ENCODE peak calls at places on chromosome 3, in eight cellular contexts. M is COR-L47; F is stimulated activated naive CD8-positive, alpha-beta T cell treated with anti-CD3 and anti-CD28 coated beads, Interleukin-15, Interleukin-2, amounts not matched to agents 100 U/mL and 50 U/mL, for 24 hours; A is endothelial cell; X is GDM1; W is IMR-90; Z is activated naive CD4-positive, alpha-beta T cell treated with anti-CD3 and anti-CD28 coated beads, Interleukin-2, amount 50 U/mL, for 72 hours; T is astrocyte of the spinal cord. C is an unnamed sample.

GRCh38 chr3:65878831-65879230 is 159.9 kb downstream of the MAGI1 start:
- DNase-seq in W (no peak), T (no peak), Z (no peak), M (no peak), F (no peak), A (no peak), X (no peak), C (no peak)

GRCh38 chr3:36175113-36175812 is 205.0 kb upstream of the STAC start:
- DNase-seq in A (no peak), Z (no peak), F (no peak), W (no peak), T (no peak), M (no peak), X (no peak), C (no peak)

GRCh38 chr3:57065588-57065987 is 5.1 kb downstream of the SPATA12 start:
- DNase-seq in Z (no peak), A (no peak), M (no peak), X (no peak), W (peak; percentile 19), F (no peak), T (peak; percentile 20), C (no peak)

GRCh38 chr3:16639806-16640205 is 34.6 kb upstream of the DAZL start:
- DNase-seq in X (no peak), W (no peak), M (no peak), F (no peak), Z (no peak), A (no peak), T (no peak), C (no peak)

GRCh38 chr3:43995929-43996378 is 245.7 kb upstream of the TOPAZ1 start:
- DNase-seq in F (peak; percentile 12), M (no peak), A (no peak), W (no peak), Z (peak; percentile 21), T (no peak), X (no peak), C (no peak)

GRCh38 chr3:15427981-15428380 is 583 bp downstream of the EAF1 start:
- DNase-seq in X (no peak), A (no peak), W (no peak), T (no peak), M (no peak), Z (no peak), F (no peak), C (no peak)

GRCh38 chr3:16279417-16279816 is 14.4 kb downstream of the OXNAD1 start:
- DNase-seq in W (no peak), F (no peak), T (no peak), M (no peak), X (no peak), Z (no peak), A (no peak), C (no peak)

GRCh38 chr3:149177122-149177521 is 44.5 kb downstream of the CP start:
- DNase-seq in F (no peak), T (no peak), W (no peak), A (no peak), Z (no peak), M (no peak), X (no peak), C (no peak)

GRCh38 chr3:4533489-4534443 is 40.6 kb downstream of the ITPR1 start:
- DNase-seq in A (peak; percentile 62), W (no peak), X (peak; percentile 93), F (no peak), M (no peak), T (no peak), Z (no peak), C (no peak)

GRCh38 chr3:137792633-137793271 is 28.6 kb downstream of the SOX14 start:
- DNase-seq in M (peak; percentile 27), X (no peak), Z (no peak), W (peak; percentile 27), A (peak; percentile 57), F (peak; percentile 7), T (no peak), C (no peak)

GRCh38 chr3:10290476-10291138 is 2.1 kb downstream of the GHRL start:
- DNase-seq in W (no peak), A (no peak), F (no peak), T (no peak), Z (no peak), M (no peak), X (no peak), C (no peak)

GRCh38 chr3:23646201-23646955 is 159.4 kb upstream of the UBE2E1 start:
- DNase-seq in T (no peak), Z (no peak), W (no peak), F (no peak), M (no peak), X (no peak), A (no peak), C (no peak)

GRCh38 chr3:144244662-144245061 is 273.0 kb downstream of the DIPK2A start:
- DNase-seq in M (no peak), A (no peak), X (no peak), Z (no peak), T (no peak), F (no peak), W (no peak), C (no peak)

GRCh38 chr3:101038393-101038792 is 45.2 kb upstream of the ABI3BP start:
- DNase-seq in F (no peak), Z (no peak), T (no peak), M (no peak), A (no peak), X (no peak), W (peak; percentile 43), C (no peak)

GRCh38 chr3:27568393-27568792 is 84.2 kb upstream of the SLC4A7 start:
- DNase-seq in M (peak; percentile 34), F (no peak), X (no peak), T (peak; percentile 45), W (peak; percentile 72), Z (no peak), A (no peak), C (no peak)

GRCh38 chr3:100080573-100080972 is 33.7 kb downstream of the FILIP1L start:
- DNase-seq in W (peak; percentile 51), F (no peak), Z (no peak), M (no peak), T (no peak), A (no peak), X (no peak), C (no peak)

GRCh38 chr3:122219242-122219872 is 35.9 kb downstream of the CASR start:
- DNase-seq in T (no peak), F (no peak), W (no peak), M (no peak), Z (no peak), X (no peak), A (no peak), C (no peak)

GRCh38 chr3:172347895-172348680 is 100.2 kb downstream of the GHSR start:
- DNase-seq in A (no peak), F (no peak), M (peak; percentile 77), T (no peak), W (no peak), X (no peak), Z (no peak), C (no peak)

GRCh38 chr3:178482981-178483380 is 53.3 kb upstream of the KCNMB2 start:
- DNase-seq in X (no peak), W (no peak), M (no peak), F (no peak), A (no peak), Z (no peak), T (no peak), C (no peak)

GRCh38 chr3:16392733-16393132 is 120.8 kb downstream of the RFTN1 start:
- DNase-seq in T (no peak), X (no peak), W (peak; percentile 80), A (no peak), F (no peak), M (no peak), Z (no peak), C (no peak)

GRCh38 chr3:21830541-21830940 is 79.5 kb upstream of the ZNF385D start:
- DNase-seq in Z (no peak), X (no peak), A (no peak), W (no peak), T (no peak), M (no peak), F (no peak), C (no peak)

GRCh38 chr3:27554706-27555105 is 70.5 kb upstream of the SLC4A7 start:
- DNase-seq in A (no peak), T (no peak), X (no peak), W (no peak), M (no peak), F (no peak), Z (no peak), C (no peak)

GRCh38 chr3:118842147-118842863 is 192.3 kb downstream of the IGSF11 start:
- DNase-seq in X (no peak), A (no peak), W (no peak), Z (no peak), M (no peak), F (no peak), T (peak; percentile 1), C (peak; percentile 3)

GRCh38 chr3:176920806-176921205 is 276.5 kb downstream of the TBL1XR1 start:
- DNase-seq in M (peak; percentile 85), W (peak; percentile 13), A (no peak), Z (no peak), X (no peak), T (peak; percentile 19), F (no peak), C (no peak)

GRCh38 chr3:38118421-38119247 is 18.3 kb downstream of the ACAA1 start:
- DNase-seq in M (no peak), Z (no peak), F (no peak), X (no peak), W (no peak), A (no peak), T (no peak), C (no peak)

GRCh38 chr3:71245971-71246860 is 337.3 kb downstream of the FOXP1 start:
- DNase-seq in M (no peak), F (no peak), X (no peak), W (no peak), T (no peak), Z (no peak), A (no peak), C (no peak)

GRCh38 chr3:166527325-166527724 is 690.1 kb upstream of the BCHE start:
- DNase-seq in M (peak; percentile 2), X (no peak), W (peak; percentile 3), F (no peak), A (no peak), Z (no peak), T (peak; percentile 56), C (no peak)

GRCh38 chr3:105965384-105965783 is 96.6 kb upstream of the CBLB start:
- DNase-seq in X (no peak), Z (no peak), T (peak; percentile 72), M (no peak), A (no peak), F (no peak), W (peak; percentile 52), C (no peak)

GRCh38 chr3:14440531-14441239 is 38.3 kb downstream of the SLC6A6 start:
- DNase-seq in X (no peak), W (peak; percentile 48), Z (no peak), T (peak; percentile 34), F (no peak), A (peak; percentile 62), M (peak; percentile 26), C (no peak)

GRCh38 chr3:192991351-192991750 is 73.7 kb upstream of the MB21D2 start:
- DNase-seq in A (no peak), M (no peak), Z (no peak), X (no peak), F (no peak), T (no peak), W (no peak), C (no peak)

GRCh38 chr3:117510396-117510795 is 800.8 kb downstream of the TUSC7 start:
- DNase-seq in T (no peak), F (no peak), W (peak; percentile 59), X (no peak), M (no peak), Z (no peak), A (no peak), C (no peak)

GRCh38 chr3:12752111-12752510 is 6.9 kb downstream of the TMEM40 start:
- DNase-seq in A (no peak), T (no peak), W (peak; percentile 21), Z (no peak), M (no peak), X (no peak), F (no peak), C (no peak)

GRCh38 chr3:45273681-45274515 is 47.8 kb upstream of the TMEM158 start:
- DNase-seq in F (no peak), A (no peak), T (no peak), M (no peak), X (no peak), Z (no peak), W (peak; percentile 49), C (no peak)

GRCh38 chr3:29170894-29171582 is 109.8 kb upstream of the RBMS3 start:
- DNase-seq in M (no peak), F (no peak), T (peak; percentile 60), A (no peak), X (no peak), Z (no peak), W (peak; percentile 45), C (no peak)